ENCODE peak calls at places on chromosomes 6 and 20, in eight cellular contexts. H is lung; Z is colonic mucosa; P is CD4-positive, alpha-beta memory T cell; G is CD8-positive, alpha-beta T cell; D is right cardiac atrium; I is CD4-positive, CD25-positive, alpha-beta regulatory T cell; B is fibroblast of lung. C is an unnamed sample. For H3K4me1, the result is how much of the 10 kb centered on the place peaks cover.

GRCh38 chr6:163294734-163295133 is 119.8 kb upstream of the QKI start:
- DNase-seq in B (no peak), H (no peak), I (no peak), P (no peak), G (no peak), Z (no peak), D (no peak), C (no peak)

GRCh38 chr20:19289451-19289850 is 77.0 kb downstream of the SLC24A3 start:
- DNase-seq in H (no peak), P (no peak), Z (no peak), B (no peak), I (no peak), D (no peak), G (no peak), C (no peak)

GRCh38 chr6:165458134-165458533 is 148.7 kb upstream of the C6orf118 start:
- DNase-seq in B (no peak), D (no peak), I (no peak), H (no peak), G (no peak), P (no peak), Z (no peak), C (no peak)

GRCh38 chr6:26268659-26269402 is 96.2 kb upstream of the BTN3A2 start:
- DNase-seq in P (no peak), I (no peak), Z (peak), H (no peak), G (no peak), D (no peak), B (peak), C (no peak)

GRCh38 chr20:64188682-64189529 is 24.7 kb downstream of the MYT1 start:
- DNase-seq in G (no peak), P (no peak), B (peak), D (no peak), Z (peak), H (no peak), I (no peak), C (no peak)

GRCh38 chr6:75206338-75207210 is 721 bp upstream of the COL12A1 start:
- DNase-seq in B (no peak), Z (no peak), P (no peak), D (peak), G (no peak), H (no peak), I (no peak), C (no peak)

GRCh38 chr6:105452924-105453756 is 50.3 kb upstream of the PREP start:
- DNase-seq in Z (no peak), I (peak), G (peak), H (no peak), D (no peak), P (peak), B (no peak), C (no peak)

GRCh38 chr20:63273635-63274380 is 1.2 kb downstream of the ARFGAP1 start:
- DNase-seq in D (no peak), H (no peak), G (no peak), B (peak), I (no peak), Z (peak), P (no peak), C (no peak)

DNA sequence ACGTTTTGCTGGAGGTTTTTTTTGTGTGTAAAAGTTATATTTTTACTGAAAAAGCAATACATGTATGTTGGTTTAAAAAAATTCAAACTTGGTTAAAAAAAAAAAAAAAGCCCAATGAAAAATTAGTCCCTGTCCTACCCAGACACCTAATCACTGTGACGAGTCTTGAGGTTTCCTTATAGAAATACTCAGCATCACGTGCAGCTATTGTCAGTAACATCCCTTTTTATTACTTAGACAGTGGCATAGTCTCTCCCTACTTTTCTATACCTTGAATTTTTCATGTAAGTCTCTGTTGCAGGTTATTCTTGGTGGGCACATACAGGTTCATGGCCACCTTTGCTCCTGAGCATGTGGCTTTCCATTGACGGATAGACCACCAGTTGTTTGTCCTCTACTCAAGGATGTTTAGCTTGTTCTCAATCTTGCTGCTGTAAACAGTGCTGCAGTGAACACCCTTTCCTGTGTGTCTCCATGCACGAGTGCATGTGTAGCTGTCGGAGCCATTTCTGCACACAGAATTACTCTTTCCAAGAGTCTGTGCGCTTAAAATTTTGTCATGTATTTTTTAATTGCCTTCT is 70.7 kb upstream of the MYL9 start:
- DNase-seq in I (no peak), Z (no peak), B (no peak), P (no peak), D (no peak), H (no peak), G (no peak), C (no peak)
- H3K4me1 ChIP-seq in I (half or more), Z (under half), B (half or more), P (half or more), D (half or more), H (half or more), G (half or more), C (half or more)

DNA sequence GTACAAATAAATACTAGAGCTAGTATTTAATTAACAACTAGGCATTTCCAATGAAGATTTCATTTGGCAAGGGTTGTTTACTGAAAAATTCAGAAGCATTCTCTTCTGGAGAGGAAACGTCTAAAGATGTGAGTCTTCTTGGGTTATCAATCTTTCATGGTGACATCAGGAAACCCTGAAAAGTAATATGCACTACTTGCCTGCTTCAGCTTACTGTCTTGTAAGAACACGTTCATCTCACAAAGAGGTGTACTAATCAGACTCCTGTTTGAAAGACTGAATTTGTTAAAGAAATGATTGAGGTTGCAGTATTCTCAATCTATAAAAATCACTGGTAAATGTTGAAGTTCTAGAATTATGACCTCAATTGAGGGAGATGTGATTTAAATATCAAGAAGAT is 16.9 kb downstream of the PLEKHG1 start:
- DNase-seq in B (no peak), Z (no peak), G (no peak), I (no peak), H (no peak), P (no peak), D (no peak), C (no peak)
- H3K4me3 ChIP-seq in B (no peak), Z (no peak), G (no peak), I (no peak), H (no peak), P (no peak), D (no peak), C (no peak)

GRCh38 chr6:133705071-133705470 is 183.8 kb upstream of the TCF21 start:
- DNase-seq in B (peak), G (no peak), Z (no peak), I (no peak), P (no peak), H (no peak), D (no peak), C (no peak)

GRCh38 chr6:133707456-133707855 is 181.5 kb upstream of the TCF21 start:
- DNase-seq in H (no peak), I (no peak), D (no peak), Z (no peak), G (no peak), P (peak), B (peak), C (no peak)

GRCh38 chr6:133705731-133706130 is 183.2 kb upstream of the TCF21 start:
- DNase-seq in G (no peak), Z (no peak), H (no peak), B (peak), I (no peak), P (no peak), D (no peak), C (no peak)

GRCh38 chr6:133701633-133702331 is 187.1 kb upstream of the TCF21 start:
- DNase-seq in I (no peak), Z (no peak), B (peak), D (peak), P (no peak), H (no peak), G (no peak), C (peak)

GRCh38 chr6:133704371-133704770 is 184.5 kb upstream of the TCF21 start:
- DNase-seq in Z (no peak), I (no peak), G (no peak), D (no peak), B (peak), P (no peak), H (no peak), C (no peak)
- H3K4me1 ChIP-seq in Z (under half), I (under half), G (under half), D (under half), B (under half), P (under half), H (under half), C (under half)

DNA sequence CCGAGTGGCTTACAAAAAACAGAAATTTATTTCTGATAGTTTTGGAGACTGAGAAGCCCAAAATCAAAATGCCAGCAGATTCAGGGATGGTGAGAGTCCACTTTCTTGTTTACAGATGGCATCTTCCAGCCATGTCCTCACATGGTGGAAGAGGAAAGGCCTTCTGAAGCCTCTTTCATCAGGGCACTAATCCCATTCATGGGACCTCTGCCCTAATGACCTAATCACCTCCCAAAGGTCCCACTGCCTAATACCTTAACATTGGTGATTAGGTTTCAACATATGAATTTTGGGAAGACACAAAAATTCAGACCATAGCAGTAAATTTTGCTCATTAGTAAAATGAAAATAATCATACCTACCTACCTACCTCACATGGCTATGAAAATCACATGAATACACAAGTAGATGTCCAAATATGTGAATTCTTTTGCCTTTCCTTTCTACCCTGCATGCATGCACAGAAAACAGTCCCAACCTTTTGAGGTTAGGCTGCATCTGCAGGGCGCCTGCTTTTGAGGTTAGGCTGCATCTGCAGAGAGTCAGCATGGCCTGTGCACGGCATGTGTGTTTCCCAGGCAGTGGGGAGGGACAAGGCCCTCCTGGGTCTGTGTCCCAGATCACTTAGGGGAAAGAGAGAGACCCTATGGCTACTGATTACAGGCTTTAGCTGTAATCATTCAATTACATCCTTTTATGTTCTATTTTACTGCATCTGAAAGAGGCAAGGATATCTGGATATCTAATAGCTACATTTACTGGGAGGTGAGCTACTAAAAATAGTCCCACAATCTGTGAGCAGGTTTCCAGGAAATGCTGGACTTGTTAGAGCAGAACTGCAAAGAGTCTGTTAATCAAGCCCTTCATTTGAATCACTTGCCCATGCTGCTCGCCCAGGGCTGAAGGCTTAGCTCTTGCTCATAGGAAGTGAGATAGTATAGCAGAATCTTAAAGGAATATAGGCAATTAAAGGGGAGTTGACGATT is 497.7 kb upstream of the MARCKS start:
- DNase-seq in H (no peak), B (no peak), G (no peak), P (no peak), Z (no peak), I (no peak), D (no peak), C (peak)
- H3K4me3 ChIP-seq in H (no peak), B (no peak), G (no peak), P (no peak), Z (no peak), I (no peak), D (no peak), C (peak)

DNA sequence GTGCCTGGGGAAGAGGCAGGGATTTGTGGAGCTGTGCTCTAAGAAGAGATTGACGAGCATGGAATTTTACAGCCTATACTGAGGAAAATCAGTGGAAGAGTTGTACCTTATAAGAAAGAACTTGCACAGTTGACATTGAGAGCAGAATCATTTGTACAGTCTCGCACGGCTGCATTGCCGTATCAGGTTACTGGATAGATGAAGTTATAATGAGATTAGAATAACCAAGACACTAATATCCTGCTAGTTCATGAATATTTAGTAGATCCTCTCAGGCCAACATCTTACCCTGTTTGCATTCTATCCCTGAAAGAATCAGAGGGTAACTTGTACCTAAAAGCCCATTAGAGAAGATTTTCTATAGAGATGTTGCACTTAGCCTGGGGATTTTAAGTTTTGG is 447.1 kb downstream of the PREX1 start:
- DNase-seq in P (no peak), B (no peak), I (no peak), Z (no peak), H (no peak), G (no peak), D (no peak), C (no peak)
- H3K4me1 ChIP-seq in P (under half), B (under half), I (under half), Z (under half), H (under half), G (under half), D (under half), C (under half)

DNA sequence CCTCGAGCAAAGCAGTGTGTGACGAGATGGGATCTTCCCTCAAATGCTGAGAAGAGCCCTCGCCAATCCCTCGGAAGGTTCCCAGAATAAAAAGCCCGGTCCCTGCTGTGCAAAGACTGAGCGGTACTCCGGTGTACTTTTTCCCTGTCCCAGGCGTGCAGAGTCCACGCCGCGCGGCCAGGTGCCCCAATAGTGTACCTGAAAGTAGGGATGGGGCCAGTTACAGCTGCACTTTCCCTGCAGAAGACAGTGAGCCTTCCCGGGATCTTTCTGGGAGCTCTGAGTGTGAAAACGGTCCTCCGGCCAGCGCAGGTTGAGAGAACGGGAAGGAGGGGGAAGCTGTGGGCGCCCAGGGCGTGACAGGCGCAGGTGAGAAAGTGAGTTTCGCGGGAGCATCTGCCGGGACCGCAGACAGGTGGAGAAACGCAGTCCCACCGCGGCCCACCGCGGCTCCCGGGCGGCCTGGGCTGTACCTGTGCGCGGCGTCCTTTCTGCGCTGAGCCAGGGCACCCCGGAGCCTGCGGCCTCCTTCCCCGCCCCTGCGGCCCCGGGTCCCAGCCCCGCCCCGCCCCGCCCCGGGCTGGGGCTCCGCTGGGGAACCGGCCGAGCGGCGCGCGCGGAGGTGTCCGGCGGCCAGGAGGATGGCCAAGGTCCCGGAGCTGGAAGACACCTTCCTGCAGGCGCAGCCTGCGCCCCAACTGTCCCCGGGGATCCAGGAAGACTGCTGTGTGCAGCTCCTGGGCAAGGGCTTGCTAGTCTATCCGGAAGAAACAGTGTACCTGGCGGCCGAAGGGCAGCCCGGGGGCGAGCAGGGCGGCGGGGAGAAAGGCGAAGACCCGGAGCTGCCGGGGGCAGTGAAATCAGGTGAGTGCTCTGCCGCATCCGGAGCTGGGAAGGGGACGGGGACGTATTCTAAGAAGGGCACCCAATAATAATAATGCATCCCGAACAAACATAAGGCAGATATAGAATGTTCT is at the start of gene RFX6:
- DNase-seq in I (no peak), P (no peak), D (no peak), G (no peak), Z (peak), B (no peak), H (no peak), C (no peak)
- H3K4me3 ChIP-seq in I (no peak), P (no peak), D (peak), G (no peak), Z (peak), B (no peak), H (no peak), C (no peak)

DNA sequence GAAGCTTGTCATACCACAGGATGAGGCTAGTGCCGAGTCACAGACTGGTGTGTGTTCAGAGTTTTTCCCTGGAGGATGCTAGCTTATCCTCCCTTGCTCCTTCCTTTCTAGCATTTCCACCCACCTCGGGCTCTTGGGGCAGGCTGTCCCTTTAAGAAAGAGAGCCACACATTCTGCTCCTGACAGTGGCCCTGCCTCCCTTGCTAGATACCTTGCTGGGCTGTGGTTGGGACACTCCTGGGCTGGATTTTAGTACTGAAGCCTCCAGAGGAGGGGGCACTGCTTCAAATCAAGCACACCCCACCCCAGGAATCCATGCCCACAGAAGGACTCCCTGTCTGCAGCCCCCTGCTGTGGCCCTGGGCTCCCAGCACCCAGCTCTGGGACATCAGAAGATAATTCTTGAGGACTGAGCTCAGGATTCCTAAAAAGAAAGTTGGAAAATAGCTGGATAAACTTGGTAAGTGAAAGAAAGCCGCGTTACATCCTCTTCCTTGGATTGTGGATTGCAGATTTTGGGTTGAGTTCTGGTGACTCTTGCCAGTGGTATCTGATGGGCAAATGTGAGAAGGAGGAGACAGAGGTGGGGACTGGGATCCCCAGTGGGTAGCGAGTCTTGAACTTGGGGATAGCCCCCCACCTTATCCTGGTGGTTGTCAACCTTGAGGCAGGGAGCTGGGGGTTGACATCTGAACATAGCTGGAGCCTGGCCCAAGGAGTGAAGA is 29.0 kb downstream of the DAAM2 start:
- DNase-seq in G (no peak), B (no peak), D (no peak), H (no peak), I (no peak), P (no peak), Z (no peak), C (no peak)
- H3K4me1 ChIP-seq in G (under half), B (under half), D (under half), H (under half), I (under half), P (under half), Z (under half), C (under half)

C was measured in BE2C.